ENCODE peak calls at places on chromosomes 2 and 18, in four cellular contexts. S, Z, A and O are unnamed samples.
A peak's percentile ranks its signal among the peaks of the same experiment; 100 is the strongest.

GRCh38 chr2:21276163-21276562 is 152.4 kb downstream of the TDRD15 start:
- DNase-seq in S (no peak), Z (no peak), A (no peak), O (no peak)

GRCh38 chr18:34495434-34495833 is 214.7 kb upstream of the DTNA start:
- DNase-seq in S (no peak), Z (no peak), A (no peak), O (no peak)

GRCh38 chr2:220198911-220199310 is 571.5 kb downstream of the SLC4A3 start:
- DNase-seq in S (no peak), Z (no peak), A (no peak), O (no peak)

GRCh38 chr18:28078298-28078697 is 98.6 kb downstream of the CDH2 start:
- DNase-seq in S (no peak), Z (no peak), A (no peak), O (no peak)

GRCh38 chr18:2612996-2613395 is 41.6 kb downstream of the NDC80 start:
- DNase-seq in S (no peak), Z (no peak), A (no peak), O (no peak)

GRCh38 chr2:135037831-135038230 is 9.4 kb downstream of the MAP3K19 start:
- DNase-seq in S (no peak), Z (no peak), A (no peak), O (no peak)

GRCh38 chr2:157053876-157054275 is 203.6 kb upstream of the GALNT5 start:
- DNase-seq in S (no peak), Z (no peak), A (no peak), O (no peak)

GRCh38 chr2:38648107-38648761 is 17.7 kb upstream of the GALM start:
- DNase-seq in S (no peak), Z (no peak), A (peak; percentile 58), O (peak; percentile 19)

GRCh38 chr2:74514368-74515270 is at the start of gene TLX2:
- DNase-seq in S (no peak), Z (no peak), A (no peak), O (no peak)

GRCh38 chr18:51867767-51868166 is 472.2 kb upstream of the DCC start:
- DNase-seq in S (no peak), Z (no peak), A (peak; percentile 4), O (peak; percentile 13)

GRCh38 chr18:57780318-57781127 is 22.6 kb downstream of the ATP8B1 start:
- DNase-seq in S (no peak), Z (no peak), A (no peak), O (no peak)

GRCh38 chr2:235011607-235011928 is 59.8 kb downstream of the SH3BP4 start:
- DNase-seq in S (no peak), Z (no peak), A (no peak), O (no peak)

GRCh38 chr2:2698182-2699116 is 367.4 kb upstream of the MYT1L start:
- DNase-seq in S (no peak), Z (no peak), A (peak; percentile 37), O (peak; percentile 33)

GRCh38 chr2:24457730-24458129 is 33.3 kb upstream of the NCOA1 start:
- DNase-seq in S (no peak), Z (no peak), A (no peak), O (no peak)

GRCh38 chr2:26588576-26588975 is 52.6 kb downstream of the CIB4 start:
- DNase-seq in S (no peak), Z (no peak), A (no peak), O (no peak)

GRCh38 chr2:241801611-241802420 is 7.2 kb upstream of the NEU4 start:
- DNase-seq in S (no peak), Z (peak; percentile 13), A (no peak), O (no peak)

GRCh38 chr2:165144315-165144714 is 59.5 kb downstream of the SCN3A start:
- DNase-seq in S (no peak), Z (no peak), A (peak; percentile 39), O (no peak)

GRCh38 chr2:121359937-121360565 is 75.0 kb upstream of the TFCP2L1 start:
- DNase-seq in S (no peak), Z (peak; percentile 35), A (no peak), O (no peak)

GRCh38 chr2:20135631-20136050 is 84.2 kb upstream of the LAPTM4A start:
- DNase-seq in S (no peak), Z (peak; percentile 44), A (peak; percentile 55), O (peak; percentile 83)

GRCh38 chr2:166013878-166014277 is 60.3 kb upstream of the TTC21B start:
- DNase-seq in S (no peak), Z (no peak), A (no peak), O (no peak)

GRCh38 chr2:149187061-149187460 is 143.3 kb upstream of the LYPD6 start:
- DNase-seq in S (no peak), Z (no peak), A (no peak), O (no peak)

GRCh38 chr2:101949304-101949703 is 42.5 kb upstream of the IL1R2 start:
- DNase-seq in S (no peak), Z (no peak), A (no peak), O (no peak)